ENCODE peak calls at places on chromosomes 2 and 18, in four cellular contexts. C is brain microvascular endothelial cell, A is ascending aorta, B is tibial artery. T is an unnamed sample.

GRCh38 chr2:198966269-198966668 is 491.5 kb downstream of the SATB2 start:
- DNase-seq in C (no peak), B (no peak), A (no peak), T (no peak)

GRCh38 chr18:10878703-10879102 is 270.7 kb downstream of the PIEZO2 start:
- DNase-seq in A (no peak), C (no peak), B (no peak), T (no peak)

GRCh38 chr2:2919026-2919425 is 458.6 kb downstream of the EIPR1 start:
- DNase-seq in C (no peak), B (no peak), A (no peak), T (no peak)

GRCh38 chr2:70947556-70948184 is 12.0 kb downstream of the ATP6V1B1 start:
- DNase-seq in C (peak), A (peak), B (no peak), T (no peak)

GRCh38 chr2:182646763-182647498 is 69.1 kb upstream of the DNAJC10 start:
- DNase-seq in B (no peak), C (no peak), A (no peak), T (no peak)

GRCh38 chr18:52685316-52685715 is 345.3 kb downstream of the DCC start:
- DNase-seq in B (no peak), C (no peak), A (no peak), T (no peak)

GRCh38 chr18:75156139-75156750 is 52.7 kb downstream of the PTGR3 start:
- DNase-seq in C (no peak), A (no peak), B (no peak), T (no peak)

GRCh38 chr2:123047186-123047585 is 977.9 kb upstream of the CNTNAP5 start:
- DNase-seq in C (no peak), B (no peak), A (no peak), T (no peak)

GRCh38 chr2:43006834-43007543 is 214.6 kb upstream of the HAAO start:
- DNase-seq in B (no peak), C (no peak), A (peak), T (no peak)
- H3K27ac ChIP-seq in B (no peak), C (no peak), A (no peak), T (peak)

GRCh38 chr2:216557820-216558219 is 59.2 kb downstream of the RPL37A start:
- DNase-seq in A (no peak), B (no peak), C (no peak), T (no peak)
- H3K27ac ChIP-seq in A (peak), B (peak), C (no peak), T (no peak)

GRCh38 chr2:567496-567864 is 109.7 kb downstream of the TMEM18 start:
- DNase-seq in A (no peak), B (no peak), C (no peak), T (no peak)

GRCh38 chr2:568639-568963 is 108.6 kb downstream of the TMEM18 start:
- DNase-seq in C (no peak), B (no peak), A (no peak), T (no peak)

GRCh38 chr2:569681-570080 is 107.5 kb downstream of the TMEM18 start:
- DNase-seq in C (no peak), B (no peak), A (no peak), T (no peak)

GRCh38 chr2:566379-567313 is 110.6 kb downstream of the TMEM18 start:
- DNase-seq in A (no peak), C (no peak), B (no peak), T (no peak)

DNA sequence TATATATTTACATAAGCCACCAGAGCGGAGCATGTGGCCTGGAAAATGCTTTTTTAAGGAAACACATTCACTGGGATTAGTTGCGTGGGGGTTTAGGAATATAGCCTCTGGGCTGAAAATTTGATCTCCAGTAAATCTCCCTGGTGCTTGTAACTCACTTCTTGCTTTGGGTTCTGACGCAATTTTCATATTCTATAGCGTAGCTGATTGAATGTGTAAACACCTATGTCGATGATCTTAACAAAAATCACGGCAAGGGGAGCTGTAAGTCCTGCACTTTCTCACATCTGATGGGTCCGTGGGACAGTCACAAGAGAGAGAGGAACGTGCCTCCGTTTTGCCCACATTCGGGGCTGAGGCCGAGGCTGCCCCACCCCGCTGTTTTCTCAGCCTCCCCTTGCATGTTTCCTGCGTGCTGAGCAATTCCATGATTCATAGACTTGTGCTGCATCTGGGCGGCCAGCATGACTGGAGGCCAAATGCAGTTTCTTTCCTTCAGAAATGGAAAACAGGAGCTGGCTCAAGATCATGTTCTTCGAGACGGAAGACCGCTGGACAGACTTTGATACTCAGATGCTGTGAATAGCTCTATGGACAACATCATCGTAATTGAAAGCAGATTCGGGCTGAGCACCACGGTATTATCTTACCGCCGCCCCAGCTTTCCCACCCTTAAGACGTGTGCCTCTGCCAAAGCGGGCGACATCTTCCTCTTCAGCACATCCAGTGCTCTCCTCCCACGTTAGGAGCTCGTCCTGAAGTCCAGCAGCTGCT is 109.2 kb downstream of the TMEM18 start:
- DNase-seq in C (peak), A (no peak), B (peak), T (no peak)
- H3K27ac ChIP-seq in C (no peak), A (no peak), B (peak), T (no peak)

DNA sequence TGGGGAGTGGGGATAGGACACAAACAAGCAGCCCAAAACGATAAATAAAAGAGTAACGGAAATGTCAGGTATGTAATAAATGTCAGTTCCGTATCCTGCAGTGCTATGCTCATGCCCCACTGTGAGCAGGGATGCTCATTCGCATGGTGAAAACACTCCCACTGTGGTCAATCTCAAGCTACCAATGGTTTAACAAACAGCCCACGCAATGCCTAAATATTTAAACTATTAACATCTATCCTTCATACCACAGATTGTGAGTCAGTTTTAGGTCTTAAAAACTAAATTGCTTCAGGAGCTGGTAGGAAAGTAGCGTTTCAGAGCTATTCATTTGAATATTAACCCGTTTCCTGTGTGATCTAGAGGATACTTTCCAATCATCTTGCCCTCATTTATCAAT is 207.4 kb downstream of the TCF4 start:
- DNase-seq in A (no peak), B (no peak), C (no peak), T (no peak)
- H3K27ac ChIP-seq in A (no peak), B (no peak), C (no peak), T (no peak)

GRCh38 chr2:47021301-47022009 is 105.8 kb upstream of the MCFD2 start:
- DNase-seq in C (no peak), B (no peak), A (no peak), T (no peak)

GRCh38 chr2:47022399-47022798 is 106.8 kb upstream of the MCFD2 start:
- DNase-seq in B (no peak), A (no peak), C (no peak), T (no peak)

GRCh38 chr2:47017541-47017940 is 101.9 kb upstream of the MCFD2 start:
- DNase-seq in B (no peak), A (no peak), C (no peak), T (no peak)

GRCh38 chr2:47019532-47019931 is 103.9 kb upstream of the MCFD2 start:
- DNase-seq in B (no peak), C (no peak), A (no peak), T (no peak)

DNA sequence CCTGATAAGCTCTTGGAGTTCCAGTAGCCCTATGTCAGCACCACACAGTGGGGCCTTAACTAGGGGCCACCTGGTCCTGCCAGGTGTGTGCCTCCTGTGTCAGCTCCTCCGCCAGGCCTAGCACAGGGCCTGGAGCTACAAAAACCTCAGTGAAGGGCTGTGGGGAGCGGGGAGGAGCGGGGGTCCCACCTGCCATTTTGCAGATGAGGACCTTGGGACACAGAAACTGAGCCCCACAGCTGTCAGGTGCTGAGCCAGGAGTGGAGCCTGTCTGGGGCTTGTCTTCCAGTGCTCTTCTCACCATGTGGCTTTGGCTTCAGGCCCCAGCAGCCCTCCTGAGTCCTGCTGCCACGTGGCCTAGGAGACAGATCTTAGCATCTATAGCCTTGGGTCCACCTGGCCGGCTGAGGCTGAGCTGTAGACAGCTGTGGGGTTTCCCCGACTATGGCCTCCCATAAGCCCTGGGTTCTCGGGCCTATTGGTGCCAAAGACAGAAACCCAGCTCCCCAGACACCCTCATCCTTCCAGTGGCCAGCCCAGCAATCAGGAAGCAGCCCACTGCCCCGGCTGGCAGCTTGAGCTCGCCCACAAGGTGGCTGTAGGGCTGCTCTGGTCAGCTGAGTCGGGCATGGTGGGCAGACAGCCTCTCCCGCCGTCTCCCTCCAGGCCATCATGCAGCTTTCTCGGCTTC is 104.5 kb upstream of the MCFD2 start:
- DNase-seq in A (no peak), B (no peak), C (no peak), T (no peak)
- H3K27ac ChIP-seq in A (no peak), B (peak), C (no peak), T (peak)

DNA sequence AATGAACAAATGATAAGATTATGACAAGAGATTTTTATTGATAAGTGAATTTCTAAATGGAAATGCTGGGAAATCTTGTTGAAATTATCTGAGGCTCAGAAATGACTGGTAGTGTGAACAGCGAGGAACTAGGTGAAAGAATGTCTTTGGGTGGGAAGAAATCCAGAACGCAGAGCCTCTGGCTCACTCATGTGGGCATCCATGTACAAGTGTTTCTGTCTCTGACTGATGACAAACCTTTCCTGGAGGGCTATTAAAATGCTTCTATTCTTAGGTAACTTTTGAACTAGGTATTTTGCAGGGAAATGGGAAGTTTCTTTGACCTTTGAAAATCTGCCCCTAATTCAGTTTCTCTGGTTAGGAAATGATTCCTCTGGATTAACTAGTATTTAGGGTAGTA is 598.6 kb downstream of the SLC4A3 start:
- DNase-seq in A (no peak), B (no peak), C (no peak), T (no peak)
- H3K27ac ChIP-seq in A (no peak), B (no peak), C (no peak), T (no peak)

GRCh38 chr2:45330113-45330512 is 281.0 kb downstream of the SRBD1 start:
- DNase-seq in C (no peak), A (no peak), B (no peak), T (no peak)
- H3K27ac ChIP-seq in C (no peak), A (no peak), B (no peak), T (no peak)

GRCh38 chr2:60775048-60775639 is 19.1 kb downstream of the PAPOLG start:
- DNase-seq in B (no peak), C (no peak), A (no peak), T (no peak)
- H3K27ac ChIP-seq in B (no peak), C (no peak), A (no peak), T (no peak)

T was measured in caudate nucleus.